ENCODE peak calls at places on chromosomes 13 and 19, in nine cellular contexts. Q is GM23338, P is mammary epithelial cell, N is fibroblast of lung, U is HepG2, K is hepatocyte, B is SK-N-SH, Y is K562, C is A549. G is an unnamed sample.

GRCh38 chr19:46365561-46365960 is 18.7 kb downstream of the PPP5C start:
- DNase-seq in C (no peak), B (no peak), P (no peak), Y (no peak), Q (no peak), K (no peak), U (no peak), N (no peak), G (no peak)

GRCh38 chr13:40095695-40096356 is 440.4 kb downstream of the COG6 start:
- DNase-seq in Y (no peak), K (no peak), Q (no peak), N (no peak), B (no peak), C (no peak), P (no peak), U (no peak), G (no peak)

GRCh38 chr13:93559718-93560117 is 333.1 kb downstream of the GPC6 start:
- DNase-seq in P (peak; percentile 92), C (peak; percentile 0), U (no peak), B (no peak), K (no peak), N (peak; percentile 80), Q (no peak), Y (no peak), G (no peak)

GRCh38 chr13:97544041-97544765 is 110.2 kb downstream of the RAP2A start:
- DNase-seq in U (no peak), C (no peak), Q (no peak), B (no peak), N (peak; percentile 89), K (no peak), P (no peak), Y (no peak), G (no peak)

GRCh38 chr19:35266149-35266903 is 2.4 kb upstream of the USF2 start:
- DNase-seq in U (no peak), N (no peak), C (no peak), B (no peak), K (no peak), Y (no peak), Q (no peak), P (no peak), G (no peak)

GRCh38 chr19:11092181-11092538 is 2.9 kb downstream of the LDLR start:
- DNase-seq in P (peak; percentile 58), U (peak; percentile 92), Q (no peak), B (no peak), N (peak; percentile 64), Y (no peak), K (no peak), C (peak; percentile 43), G (no peak)

GRCh38 chr19:13195678-13196077 is 45.5 kb downstream of the IER2 start:
- DNase-seq in Q (peak; percentile 91), C (no peak), K (peak; percentile 87), N (no peak), Y (peak; percentile 59), P (no peak), B (no peak), U (peak; percentile 80), G (no peak)

GRCh38 chr13:82636119-82636518 is 1246.2 kb downstream of the SLITRK1 start:
- DNase-seq in P (peak; percentile 68), B (no peak), Q (no peak), U (no peak), K (no peak), C (no peak), N (peak; percentile 60), Y (no peak), G (no peak)

GRCh38 chr19:29645911-29646310 is 19.4 kb upstream of the PLEKHF1 start:
- DNase-seq in B (no peak), Y (no peak), U (peak; percentile 27), Q (no peak), P (peak; percentile 72), N (peak; percentile 61), C (no peak), K (no peak), G (no peak)

GRCh38 chr19:40273469-40274360 is 11.4 kb downstream of the AKT2 start:
- DNase-seq in Y (peak; percentile 22), N (no peak), P (no peak), K (peak; percentile 1), B (no peak), U (no peak), Q (no peak), C (no peak), G (no peak)
- H3K4me2 ChIP-seq in Y (peak overlapping the region; percentile 78), N (no peak overlapping the region), P (no peak overlapping the region), K (no peak overlapping the region), B (no peak overlapping the region), U (no peak overlapping the region), Q (no peak overlapping the region), C (no peak overlapping the region), G (no peak overlapping the region)

GRCh38 chr19:6868341-6868740 is 19.0 kb upstream of the ADGRE1 start:
- DNase-seq in B (no peak), N (no peak), U (no peak), P (no peak), Q (no peak), Y (no peak), C (no peak), K (no peak), G (no peak)

GRCh38 chr19:6861683-6862286 is 25.6 kb upstream of the ADGRE1 start:
- DNase-seq in Y (no peak), C (no peak), U (peak; percentile 4), N (no peak), K (no peak), P (peak; percentile 14), B (no peak), Q (no peak), G (no peak)

GRCh38 chr19:6862673-6863078 is 24.7 kb upstream of the ADGRE1 start:
- DNase-seq in N (peak; percentile 76), C (peak; percentile 73), P (peak; percentile 78), U (peak; percentile 83), K (peak; percentile 87), Y (peak; percentile 77), B (peak; percentile 65), Q (peak; percentile 93), G (peak; percentile 63)

GRCh38 chr19:6866646-6867255 is 20.6 kb upstream of the ADGRE1 start:
- DNase-seq in C (no peak), N (no peak), K (no peak), U (no peak), P (no peak), Q (no peak), B (no peak), Y (no peak), G (no peak)

DNA sequence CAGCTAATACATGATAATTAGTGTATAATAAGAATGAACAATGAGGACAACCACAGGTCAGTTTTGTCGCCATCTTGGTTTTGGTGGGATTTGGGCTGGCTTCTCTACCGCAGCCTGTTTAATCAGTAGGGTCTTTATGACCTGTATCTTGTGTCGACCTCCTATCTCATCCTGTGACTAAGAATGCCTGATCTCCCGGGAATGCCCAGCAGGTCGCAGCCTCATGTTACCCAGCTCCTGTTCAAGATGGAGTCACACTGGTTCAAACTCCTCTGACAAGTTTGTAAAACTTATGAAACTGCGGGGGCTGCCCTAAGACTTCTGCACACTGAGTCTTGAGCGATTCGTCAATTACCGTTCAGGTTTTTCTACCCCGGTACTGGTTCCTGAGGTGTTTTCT is 21.5 kb upstream of the ADGRE1 start:
- DNase-seq in P (no peak), N (no peak), Y (no peak), Q (no peak), C (no peak), K (no peak), B (no peak), U (no peak), G (no peak)
- H3K4me1 ChIP-seq in P (peaks cover 3% of the 10 kb centered on the region), N (no peaks in the 10 kb centered on the region), Y (peaks cover 15% of the 10 kb centered on the region), Q (no peaks in the 10 kb centered on the region), C (peaks cover 6% of the 10 kb centered on the region), K (no peaks in the 10 kb centered on the region), B (no peaks in the 10 kb centered on the region), U (peaks cover 10% of the 10 kb centered on the region), G (no peaks in the 10 kb centered on the region)

DNA sequence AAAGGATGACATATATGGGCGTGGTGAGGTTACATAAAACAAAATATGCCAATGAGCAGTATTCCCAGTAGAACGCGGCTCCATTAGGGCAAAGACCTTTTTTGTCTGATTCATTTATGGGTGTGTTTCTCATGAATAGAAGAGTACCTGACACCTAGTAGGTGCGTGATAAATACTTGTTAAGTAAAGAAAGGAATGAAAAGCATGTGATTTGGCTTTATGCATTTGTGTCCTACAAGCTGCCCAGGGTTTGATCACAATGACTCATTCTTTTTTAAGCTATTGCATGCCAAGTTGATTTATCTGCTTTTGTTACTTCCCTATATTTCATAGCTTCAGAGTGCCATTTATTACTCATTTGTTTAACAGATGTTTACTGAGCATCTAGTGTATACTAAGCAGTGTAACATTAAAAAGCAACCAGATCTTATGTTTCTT is 19.1 kb upstream of the KCTD4 start:
- DNase-seq in U (no peak), K (no peak), N (peak; percentile 42), Y (no peak), P (peak; percentile 98), B (no peak), Q (peak; percentile 33), C (peak; percentile 13), G (no peak)
- H3K4me2 ChIP-seq in U (no peak overlapping the region), K (no peak overlapping the region), N (no peak overlapping the region), Y (no peak overlapping the region), P (peak overlapping the region; percentile 57), B (no peak overlapping the region), Q (no peak overlapping the region), C (peak overlapping the region; percentile 59), G (no peak overlapping the region)

GRCh38 chr19:16457954-16458331 is 13.8 kb downstream of the EPS15L1 start:
- DNase-seq in N (no peak), Y (no peak), B (no peak), Q (no peak), C (no peak), P (no peak), U (no peak), K (no peak), G (no peak)

GRCh38 chr19:16456652-16457194 is 15.0 kb downstream of the EPS15L1 start:
- DNase-seq in K (no peak), B (peak; percentile 38), P (peak; percentile 42), Q (peak; percentile 51), N (no peak), U (no peak), Y (no peak), C (no peak), G (no peak)

GRCh38 chr19:16459680-16460079 is 12.1 kb downstream of the EPS15L1 start:
- DNase-seq in U (no peak), Y (no peak), B (no peak), Q (no peak), P (no peak), N (no peak), K (no peak), C (no peak), G (no peak)

GRCh38 chr19:16457195-16457953 is 14.4 kb downstream of the EPS15L1 start:
- DNase-seq in N (peak; percentile 56), U (peak; percentile 24), K (no peak), C (no peak), Y (peak; percentile 57), P (peak; percentile 54), B (peak; percentile 87), Q (peak; percentile 47), G (no peak)

DNA sequence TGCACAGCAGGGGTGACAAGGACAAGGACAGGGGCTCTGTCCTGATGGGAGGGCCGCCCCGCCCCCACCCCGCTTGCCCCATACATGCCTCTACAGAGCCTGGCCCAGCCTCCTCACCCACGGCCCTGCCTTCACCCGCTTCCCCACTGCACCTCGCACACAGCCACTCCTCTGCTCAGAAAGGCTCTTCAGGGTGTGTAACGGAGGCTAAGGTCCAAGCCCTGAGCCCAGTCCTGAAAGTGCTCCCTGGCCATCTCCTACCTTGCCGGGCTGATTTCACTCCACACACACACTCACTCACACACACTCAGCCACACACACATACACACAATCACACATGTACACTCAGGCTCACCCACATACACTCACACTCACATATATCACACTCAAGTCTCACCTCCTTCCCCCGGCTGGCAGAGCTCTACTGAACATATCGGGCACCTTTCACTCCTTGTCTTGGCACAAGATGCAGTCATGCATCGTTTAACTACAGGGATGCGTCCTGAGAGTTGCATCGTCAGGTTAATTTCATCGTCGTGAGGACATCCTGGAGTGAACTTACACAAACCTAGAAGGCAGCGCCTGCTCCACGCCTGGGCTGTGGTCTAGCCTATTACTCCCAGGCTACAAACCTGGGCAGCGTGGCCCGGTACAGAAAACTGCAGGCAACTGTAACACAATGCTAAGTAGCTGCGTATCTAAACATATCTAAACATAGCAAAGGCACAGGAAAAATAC is 13.2 kb downstream of the EPS15L1 start:
- DNase-seq in Y (no peak), N (no peak), Q (no peak), U (peak; percentile 38), B (no peak), P (no peak), K (no peak), C (no peak), G (no peak)
- H3K4me1 ChIP-seq in Y (peaks cover 17% of the 10 kb centered on the region), N (peaks cover 28% of the 10 kb centered on the region), Q (peaks cover 35% of the 10 kb centered on the region), U (peaks cover 67% of the 10 kb centered on the region), B (peaks cover 21% of the 10 kb centered on the region), P (peaks cover 37% of the 10 kb centered on the region), K (peaks cover 25% of the 10 kb centered on the region), C (peaks cover 28% of the 10 kb centered on the region), G (peaks cover 33% of the 10 kb centered on the region)

G was measured in neuronal stem cell.